ENCODE peak calls at places on chromosomes 7 and 10, in four cellular contexts. M is upper lobe of right lung, P is colonic mucosa, D is endothelial cell of umbilical vein. C is an unnamed sample.
A peak's percentile ranks its signal among the peaks of the same experiment; 100 is the strongest.

GRCh38 chr7:46150202-46150601 is 229.1 kb upstream of the IGFBP3 start:
- DNase-seq in M (no peak), P (no peak), D (no peak), C (no peak)

GRCh38 chr10:96998329-96998888 is 166.3 kb downstream of the LCOR start:
- DNase-seq in M (no peak), P (no peak), D (peak; percentile 3), C (peak; percentile 35)

GRCh38 chr10:32056136-32057040 is at the start of gene KIF5B:
- DNase-seq in M (peak; percentile 96), P (peak; percentile 88), D (peak; percentile 91), C (peak; percentile 90)

GRCh38 chr10:130394832-130395231 is 258.6 kb downstream of the GLRX3 start:
- DNase-seq in M (no peak), P (no peak), D (no peak), C (no peak)

GRCh38 chr10:119412831-119413737 is 129.4 kb downstream of the RGS10 start:
- DNase-seq in M (peak; percentile 71), P (no peak), D (no peak), C (peak; percentile 30)

GRCh38 chr10:77333610-77334340 is 303.8 kb downstream of the KCNMA1 start:
- DNase-seq in M (no peak), P (peak; percentile 43), D (no peak), C (no peak)

GRCh38 chr7:141674702-141675101 is 27.3 kb downstream of the DENND11 start:
- DNase-seq in M (no peak), P (no peak), D (no peak), C (no peak)

GRCh38 chr7:105408791-105409410 is 20.2 kb upstream of the SRPK2 start:
- DNase-seq in M (no peak), P (no peak), D (no peak), C (no peak)

GRCh38 chr10:71367279-71367678 is 29.4 kb upstream of the CDH23 start:
- DNase-seq in M (peak; percentile 77), P (no peak), D (peak; percentile 30), C (no peak)

GRCh38 chr10:104903433-104903832 is 262.3 kb downstream of the SORCS3 start:
- DNase-seq in M (no peak), P (no peak), D (no peak), C (no peak)

GRCh38 chr10:117201826-117202225 is 4.5 kb downstream of the KCNK18 start:
- DNase-seq in M (no peak), P (no peak), D (no peak), C (no peak)

GRCh38 chr10:131195552-131196159 is 115.9 kb downstream of the TCERG1L start:
- DNase-seq in M (peak; percentile 46), P (no peak), D (no peak), C (no peak)

GRCh38 chr7:149689591-149689845 is 83.9 kb downstream of the ZNF467 start:
- DNase-seq in M (no peak), P (no peak), D (no peak), C (no peak)

GRCh38 chr7:19113855-19114590 is 3.4 kb downstream of the TWIST1 start:
- DNase-seq in M (no peak), P (no peak), D (no peak), C (no peak)

GRCh38 chr10:86914734-86915133 is 42.7 kb downstream of the MMRN2 start:
- DNase-seq in M (no peak), P (no peak), D (no peak), C (no peak)

GRCh38 chr7:1160665-1161010 is 642 bp upstream of the ZFAND2A start:
- DNase-seq in M (no peak), P (peak; percentile 35), D (no peak), C (no peak)

GRCh38 chr10:126468876-126469643 is 80.8 kb upstream of the ADAM12 start:
- DNase-seq in M (no peak), P (no peak), D (no peak), C (peak; percentile 34)

GRCh38 chr7:118041336-118041878 is 142.6 kb upstream of the LSM8 start:
- DNase-seq in M (no peak), P (no peak), D (no peak), C (no peak)

GRCh38 chr10:73857446-73857845 is 16.9 kb downstream of the CAMK2G start:
- DNase-seq in M (no peak), P (no peak), D (no peak), C (no peak)
- H3K27ac ChIP-seq in M (no peak overlapping the region), P (no peak overlapping the region), D (no peak overlapping the region), C (no peak overlapping the region)

GRCh38 chr7:32145911-32146310 is 75.7 kb upstream of the PDE1C start:
- DNase-seq in M (no peak), P (no peak), D (no peak), C (no peak)
- H3K27me3 ChIP-seq in M (no peaks in the 10 kb centered on the region), P (no peaks in the 10 kb centered on the region), D (peaks cover 5% of the 10 kb centered on the region), C (no peaks in the 10 kb centered on the region)

DNA sequence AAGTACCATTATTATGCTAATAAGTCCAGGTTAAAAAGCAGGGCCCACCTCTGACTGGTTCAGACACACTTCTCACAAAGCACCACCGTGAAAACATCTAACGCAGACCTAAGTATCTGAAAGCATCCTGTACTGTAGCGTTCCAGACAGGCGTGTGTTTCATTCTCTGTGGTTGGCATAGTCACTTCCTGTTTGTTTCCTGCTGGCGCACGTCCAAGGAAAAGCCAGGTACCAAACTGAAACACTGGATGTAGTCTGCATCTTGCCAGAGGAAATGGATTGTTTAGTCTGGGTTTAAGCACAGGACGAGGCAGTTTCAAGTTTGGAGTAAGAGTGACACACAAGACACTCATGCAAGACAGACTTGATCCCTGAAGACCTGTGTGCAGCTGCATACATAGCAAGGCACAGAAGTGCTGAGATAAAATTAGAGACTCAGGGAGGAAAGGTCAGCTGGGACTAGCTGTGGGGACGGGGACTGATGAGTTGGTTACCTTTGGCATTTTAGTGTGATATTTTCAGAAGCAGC is 23.3 kb downstream of the BPGM start:
- DNase-seq in M (no peak), P (peak; percentile 34), D (peak; percentile 99), C (peak; percentile 83)
- H3K4me3 ChIP-seq in M (no peak overlapping the region), P (no peak overlapping the region), D (peak overlapping the region; percentile 10), C (no peak overlapping the region)

GRCh38 chr7:137656227-137656849 is 190.4 kb downstream of the DGKI start:
- DNase-seq in M (peak; percentile 76), P (peak; percentile 81), D (peak; percentile 89), C (peak; percentile 85)
- H3K27ac ChIP-seq in M (no peak overlapping the region), P (no peak overlapping the region), D (no peak overlapping the region), C (no peak overlapping the region)

DNA sequence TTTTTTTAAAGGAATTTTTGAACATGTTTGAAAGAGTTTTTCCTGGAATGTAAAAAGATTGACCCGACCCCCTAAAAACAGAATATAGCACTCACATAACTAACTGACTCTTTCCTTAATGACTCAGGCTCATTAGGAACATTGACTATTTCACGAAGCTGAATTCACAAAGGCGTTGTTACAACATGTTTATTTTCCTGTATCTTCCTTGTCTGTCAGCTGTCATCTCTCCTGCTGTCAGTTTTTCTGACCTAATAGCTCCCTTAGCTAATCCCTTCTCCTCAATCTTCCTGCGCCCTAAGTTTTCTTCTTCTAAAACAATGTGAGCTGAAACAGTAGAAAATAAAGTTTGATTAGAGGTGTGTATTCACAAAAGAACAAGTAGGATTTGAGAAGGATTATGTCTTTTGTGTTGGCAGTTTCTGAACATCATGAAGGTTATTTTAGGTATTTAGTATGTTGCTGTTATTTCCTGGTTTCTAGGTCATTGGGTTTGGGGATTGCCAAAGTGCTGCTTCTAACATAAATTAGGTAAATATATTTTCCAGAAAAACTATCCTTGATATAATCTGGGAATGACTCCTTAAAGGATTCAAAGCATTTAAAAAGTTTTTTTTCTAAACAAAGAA is 4.6 kb upstream of the MDFIC start:
- DNase-seq in M (no peak), P (no peak), D (no peak), C (no peak)
- H3K27me3 ChIP-seq in M (no peaks in the 10 kb centered on the region), P (no peaks in the 10 kb centered on the region), D (peaks cover 2% of the 10 kb centered on the region), C (no peaks in the 10 kb centered on the region)

GRCh38 chr10:22850541-22850940 is 77.3 kb upstream of the ARMC3 start:
- DNase-seq in M (no peak), P (no peak), D (no peak), C (no peak)

GRCh38 chr10:22846294-22846693 is 81.6 kb upstream of the ARMC3 start:
- DNase-seq in M (no peak), P (no peak), D (no peak), C (no peak)

GRCh38 chr10:22848509-22848908 is 79.3 kb upstream of the ARMC3 start:
- DNase-seq in M (no peak), P (no peak), D (no peak), C (no peak)

GRCh38 chr10:22851865-22852239 is 76.0 kb upstream of the ARMC3 start:
- DNase-seq in M (no peak), P (no peak), D (no peak), C (no peak)

GRCh38 chr10:22849077-22849810 is 78.6 kb upstream of the ARMC3 start:
- DNase-seq in M (peak; percentile 73), P (peak; percentile 20), D (peak; percentile 85), C (peak; percentile 89)
- H3K4me3 ChIP-seq in M (no peak overlapping the region), P (no peak overlapping the region), D (no peak overlapping the region), C (no peak overlapping the region)

DNA sequence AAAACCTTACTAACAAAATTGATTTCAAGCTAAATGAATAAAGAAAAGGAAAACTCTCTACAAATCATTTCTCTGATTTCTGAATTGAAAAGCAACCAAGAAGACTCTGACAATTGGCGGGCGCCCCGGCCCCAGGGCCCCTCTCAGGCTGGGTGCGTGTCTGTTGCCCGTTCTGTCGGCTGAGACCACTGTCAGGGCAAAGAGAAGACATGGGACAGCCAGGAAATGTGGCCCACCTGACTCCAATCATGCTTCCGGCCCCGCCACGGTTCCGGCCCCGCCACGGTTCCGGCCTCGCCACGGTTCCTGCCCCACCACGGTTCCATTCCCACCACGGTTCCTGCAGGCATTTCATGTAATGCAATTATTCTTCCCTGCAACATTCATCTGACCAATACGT is 115.9 kb downstream of the PTPRN2 start:
- DNase-seq in M (no peak), P (no peak), D (no peak), C (no peak)
- H3K27ac ChIP-seq in M (no peak overlapping the region), P (no peak overlapping the region), D (no peak overlapping the region), C (no peak overlapping the region)

GRCh38 chr7:104327534-104327933 is 869 bp upstream of the LHFPL3 start:
- DNase-seq in M (no peak), P (no peak), D (no peak), C (no peak)
- H3K27me3 ChIP-seq in M (peaks cover 58% of the 10 kb centered on the region), P (peaks cover 41% of the 10 kb centered on the region), D (peaks cover 35% of the 10 kb centered on the region), C (peaks cover 91% of the 10 kb centered on the region)